ENCODE peak calls at places on chromosomes 2 and 18, in nine cellular contexts. K is nephron progenitor cell, N is transverse colon, F is IMR-90, W is Peyer's patch, M is GOT3, A is tibial nerve, G is HT1080, R is astrocyte. P is an unnamed sample.

GRCh38 chr2:309148-309969 is 21.5 kb upstream of the ALKAL2 start:
- DNase-seq in R (no peak), M (no peak), W (no peak), K (peak), F (no peak), N (no peak), A (no peak), G (no peak), P (no peak)

GRCh38 chr18:79519751-79520472 is 124.2 kb downstream of the NFATC1 start:
- DNase-seq in K (peak), R (peak), A (no peak), N (no peak), M (no peak), G (no peak), F (peak), W (peak), P (no peak)

GRCh38 chr2:10863837-10864236 is 47.9 kb upstream of the KCNF1 start:
- DNase-seq in K (no peak), A (no peak), R (peak), W (peak), N (peak), F (peak), M (no peak), G (no peak), P (no peak)

GRCh38 chr2:120384486-120385354 is 38.8 kb downstream of the INHBB start:
- DNase-seq in F (no peak), K (no peak), N (no peak), R (no peak), W (no peak), A (no peak), G (no peak), M (no peak), P (no peak)

GRCh38 chr2:206800501-206801416 is 35.4 kb downstream of the FASTKD2 start:
- DNase-seq in M (peak), F (peak), K (peak), W (peak), R (peak), A (peak), N (peak), G (peak), P (peak)

GRCh38 chr2:85409719-85410583 is at the start of gene CAPG:
- DNase-seq in K (no peak), W (peak), M (no peak), A (no peak), F (no peak), N (peak), R (no peak), G (peak), P (peak)

GRCh38 chr2:113234721-113235346 is 43.9 kb downstream of the PAX8 start:
- DNase-seq in K (no peak), M (no peak), W (no peak), R (no peak), N (no peak), F (peak), G (no peak), A (no peak), P (peak)

GRCh38 chr18:10032331-10032979 is 118.6 kb downstream of the VAPA start:
- DNase-seq in M (no peak), R (no peak), N (no peak), F (no peak), K (peak), A (no peak), W (no peak), G (no peak), P (no peak)